ENCODE peak calls at places on chromosomes 13 and 19, in eight cellular contexts. O is activated CD4-positive, alpha-beta T cell treated with anti-CD3 and anti-CD28 coated beads, Interleukin-2, amount 10 ng/mL, durations not matched to agents 7 days and 5 days; T is AG08396; L is activated T-helper 2 cell treated with anti-CD3 and anti-CD28 coated beads, Interferon-gamma antibody, Interleukin-2, Interleukin-4, amounts not matched to agents 10 μg/mL and 5 μg/mL and 100 μg/mL, durations not matched to agents 14 hours and 24 hours and 36 hours; Z is coronary artery; Q is fibroblast of lung; X is CMK; C is hepatic stellate cell. A is an unnamed sample.
A peak's percentile ranks its signal among the peaks of the same experiment; 100 is the strongest.

GRCh38 chr19:41296323-41296935 is 13.5 kb upstream of the CCDC97 start:
- DNase-seq in O (no peak), T (no peak), L (no peak), Z (no peak), Q (no peak), X (no peak), C (no peak), A (no peak)

GRCh38 chr13:42894765-42895181 is 97.3 kb downstream of the EPSTI1 start:
- DNase-seq in O (no peak), T (no peak), L (no peak), Z (no peak), Q (peak; percentile 85), X (no peak), C (no peak), A (no peak)

GRCh38 chr19:6718741-6719539 is 1.5 kb downstream of the C3 start:
- DNase-seq in O (peak; percentile 40), T (peak; percentile 48), L (peak; percentile 22), Z (no peak), Q (peak; percentile 7), X (peak; percentile 75), C (peak; percentile 49), A (no peak)

GRCh38 chr13:99977334-99977911 is 4.2 kb upstream of the ZIC2 start:
- DNase-seq in O (no peak), T (no peak), L (no peak), Z (no peak), Q (no peak), X (no peak), C (no peak), A (no peak)

GRCh38 chr19:48501961-48502719 is 9.5 kb downstream of the LMTK3 start:
- DNase-seq in O (peak; percentile 79), T (no peak), L (peak; percentile 62), Z (peak; percentile 74), Q (no peak), X (peak; percentile 95), C (no peak), A (peak; percentile 96)

GRCh38 chr19:45098521-45099464 is 5.8 kb downstream of the PPP1R37 start:
- DNase-seq in O (no peak), T (no peak), L (no peak), Z (no peak), Q (peak; percentile 63), X (no peak), C (no peak), A (no peak)

GRCh38 chr19:29942404-29943261 is 594 bp downstream of the URI1 start:
- DNase-seq in O (peak; percentile 79), T (no peak), L (peak; percentile 76), Z (no peak), Q (peak; percentile 28), X (peak; percentile 26), C (peak; percentile 54), A (no peak)

GRCh38 chr13:104014803-104015645 is 948.8 kb upstream of the SLC10A2 start:
- DNase-seq in O (no peak), T (no peak), L (no peak), Z (no peak), Q (peak; percentile 76), X (no peak), C (no peak), A (no peak)

GRCh38 chr13:98800078-98800477 is 47.6 kb upstream of the SLC15A1 start:
- DNase-seq in O (no peak), T (no peak), L (no peak), Z (no peak), Q (no peak), X (no peak), C (no peak), A (no peak)

GRCh38 chr19:47444388-47444821 is 25.1 kb upstream of the MEIS3 start:
- DNase-seq in O (peak; percentile 56), T (no peak), L (peak; percentile 30), Z (no peak), Q (no peak), X (no peak), C (no peak), A (no peak)

GRCh38 chr19:38527466-38528136 is 90.2 kb downstream of the MAP4K1 start:
- DNase-seq in O (no peak), T (no peak), L (no peak), Z (no peak), Q (no peak), X (no peak), C (no peak), A (no peak)

GRCh38 chr19:18416778-18417249 is 2.4 kb upstream of the SSBP4 start:
- DNase-seq in O (peak; percentile 62), T (peak; percentile 93), L (peak; percentile 69), Z (peak; percentile 95), Q (peak; percentile 85), X (peak; percentile 82), C (peak; percentile 93), A (peak; percentile 92)

GRCh38 chr13:47067296-47067695 is 170.4 kb upstream of the HTR2A start:
- DNase-seq in O (no peak), T (no peak), L (no peak), Z (no peak), Q (peak; percentile 14), X (no peak), C (no peak), A (no peak)

GRCh38 chr13:27783111-27783510 is 9.2 kb upstream of the GSX1 start:
- DNase-seq in O (no peak), T (no peak), L (no peak), Z (no peak), Q (peak; percentile 19), X (no peak), C (no peak), A (no peak)

GRCh38 chr13:113049981-113050380 is 55.6 kb upstream of the F7 start:
- DNase-seq in O (no peak), T (no peak), L (no peak), Z (no peak), Q (no peak), X (no peak), C (no peak), A (no peak)

GRCh38 chr13:25977216-25977615 is 74.6 kb downstream of the SHISA2 start:
- DNase-seq in O (no peak), T (no peak), L (no peak), Z (no peak), Q (no peak), X (no peak), C (no peak), A (no peak)

GRCh38 chr13:76462003-76462402 is 424.2 kb downstream of the KCTD12 start:
- DNase-seq in O (no peak), T (no peak), L (no peak), Z (no peak), Q (peak; percentile 70), X (no peak), C (no peak), A (no peak)

GRCh38 chr19:36136975-36137686 is 2.7 kb upstream of the CAPNS1 start:
- DNase-seq in O (no peak), T (peak; percentile 75), L (no peak), Z (no peak), Q (peak; percentile 63), X (no peak), C (peak; percentile 71), A (no peak)

GRCh38 chr19:31483226-31483857 is 134.1 kb upstream of the TSHZ3 start:
- DNase-seq in O (no peak), T (no peak), L (no peak), Z (no peak), Q (no peak), X (no peak), C (no peak), A (no peak)

GRCh38 chr19:20238025-20238623 is 71.1 kb downstream of the ZNF486 start:
- DNase-seq in O (peak; percentile 91), T (peak; percentile 85), L (peak; percentile 76), Z (peak; percentile 90), Q (peak; percentile 90), X (no peak), C (peak; percentile 75), A (no peak)

GRCh38 chr19:28546148-28546685 is 666.7 kb downstream of the UQCRFS1 start:
- DNase-seq in O (no peak), T (no peak), L (no peak), Z (no peak), Q (no peak), X (no peak), C (no peak), A (no peak)

GRCh38 chr13:107200491-107200890 is 632.6 kb upstream of the ARGLU1 start:
- DNase-seq in O (no peak), T (no peak), L (no peak), Z (no peak), Q (no peak), X (no peak), C (peak; percentile 17), A (no peak)

GRCh38 chr19:4326837-4327251 is 11.8 kb downstream of the STAP2 start:
- DNase-seq in O (no peak), T (no peak), L (no peak), Z (no peak), Q (no peak), X (no peak), C (no peak), A (no peak)